ENCODE peak calls at places on chromosomes 5 and 9, in five cellular contexts. T, V, N, Y and J are unnamed samples.

GRCh38 chr5:73027816-73028215 is 72.0 kb downstream of the FCHO2 start:
- DNase-seq in T (no peak), V (no peak), N (no peak), Y (no peak), J (no peak)

GRCh38 chr5:101306391-101307137 is 403.5 kb upstream of the ST8SIA4 start:
- DNase-seq in T (no peak), V (peak; percentile 53), N (no peak), Y (no peak), J (peak; percentile 46)

GRCh38 chr5:119397518-119398380 is 41.9 kb downstream of the TNFAIP8 start:
- DNase-seq in T (no peak), V (peak; percentile 8), N (no peak), Y (no peak), J (peak; percentile 81)

GRCh38 chr5:172661536-172661935 is 20.5 kb downstream of the NEURL1B start:
- DNase-seq in T (no peak), V (no peak), N (no peak), Y (no peak), J (no peak)

GRCh38 chr9:30575218-30575617 is 1809.2 kb upstream of the ACO1 start:
- DNase-seq in T (no peak), V (no peak), N (no peak), Y (no peak), J (no peak)

GRCh38 chr5:35852084-35852734 is 4.5 kb upstream of the IL7R start:
- DNase-seq in T (no peak), V (peak; percentile 21), N (no peak), Y (no peak), J (no peak)

GRCh38 chr9:93212409-93212808 is 28.5 kb downstream of the WNK2 start:
- DNase-seq in T (no peak), V (no peak), N (no peak), Y (no peak), J (no peak)

GRCh38 chr9:131448818-131449217 is 53.9 kb upstream of the POMT1 start:
- DNase-seq in T (no peak), V (no peak), N (no peak), Y (no peak), J (no peak)

GRCh38 chr5:124644138-124644537 is 102.3 kb downstream of the ZNF608 start:
- DNase-seq in T (no peak), V (no peak), N (no peak), Y (no peak), J (peak; percentile 37)

GRCh38 chr9:113463418-113464285 is at the start of gene RGS3:
- DNase-seq in T (peak; percentile 42), V (peak; percentile 68), N (peak; percentile 82), Y (peak; percentile 62), J (peak; percentile 48)

GRCh38 chr5:65152131-65152530 is 329.6 kb downstream of the ADAMTS6 start:
- DNase-seq in T (no peak), V (peak; percentile 22), N (no peak), Y (no peak), J (no peak)

GRCh38 chr5:67047180-67047579 is 149.4 kb downstream of the CD180 start:
- DNase-seq in T (no peak), V (no peak), N (no peak), Y (peak; percentile 76), J (no peak)

GRCh38 chr5:7464182-7464581 is 68.2 kb downstream of the ADCY2 start:
- DNase-seq in T (no peak), V (peak; percentile 18), N (no peak), Y (no peak), J (no peak)

GRCh38 chr9:87223397-87224246 is 274.0 kb upstream of the DAPK1 start:
- DNase-seq in T (no peak), V (no peak), N (no peak), Y (no peak), J (no peak)

GRCh38 chr5:180491496-180491895 is 2.7 kb upstream of the CNOT6 start:
- DNase-seq in T (no peak), V (peak; percentile 21), N (no peak), Y (no peak), J (no peak)

GRCh38 chr9:108991479-108991878 is 21.8 kb downstream of the CTNNAL1 start:
- DNase-seq in T (no peak), V (no peak), N (no peak), Y (no peak), J (no peak)

GRCh38 chr9:138098116-138098907 is 220.7 kb downstream of the CACNA1B start:
- DNase-seq in T (no peak), V (no peak), N (no peak), Y (no peak), J (no peak)

GRCh38 chr5:143404416-143405062 is 1.1 kb upstream of the NR3C1 start:
- DNase-seq in T (peak; percentile 18), V (peak; percentile 92), N (peak; percentile 51), Y (peak; percentile 82), J (peak; percentile 87)

GRCh38 chr5:163190762-163191161 is 246.6 kb upstream of the CCNG1 start:
- DNase-seq in T (no peak), V (no peak), N (no peak), Y (no peak), J (no peak)

GRCh38 chr5:6504677-6505414 is 56.2 kb downstream of the UBE2QL1 start:
- DNase-seq in T (no peak), V (peak; percentile 11), N (no peak), Y (no peak), J (no peak)

GRCh38 chr9:112761912-112762651 is 11.5 kb downstream of the SNX30 start:
- DNase-seq in T (no peak), V (no peak), N (no peak), Y (no peak), J (peak; percentile 15)

GRCh38 chr5:121445511-121445910 is 406.2 kb upstream of the FTMT start:
- DNase-seq in T (no peak), V (no peak), N (no peak), Y (no peak), J (no peak)

GRCh38 chr5:157828949-157829639 is 29.9 kb downstream of the CLINT1 start:
- DNase-seq in T (no peak), V (peak; percentile 19), N (no peak), Y (no peak), J (peak; percentile 26)

GRCh38 chr5:179122411-179123108 is 62.4 kb downstream of the ZNF354C start:
- DNase-seq in T (no peak), V (no peak), N (no peak), Y (no peak), J (no peak)

GRCh38 chr5:159444441-159445082 is 114.3 kb upstream of the IL12B start:
- DNase-seq in T (no peak), V (peak; percentile 77), N (no peak), Y (no peak), J (peak; percentile 71)

GRCh38 chr5:134458234-134458633 is 46.6 kb upstream of the CDKN2AIPNL start:
- DNase-seq in T (no peak), V (no peak), N (no peak), Y (peak; percentile 73), J (peak; percentile 29)

GRCh38 chr9:129773262-129774048 is 20.6 kb upstream of the PTGES start:
- DNase-seq in T (no peak), V (peak; percentile 94), N (no peak), Y (no peak), J (peak; percentile 86)

GRCh38 chr5:135033026-135033861 is 784 bp downstream of the PITX1 start:
- DNase-seq in T (no peak), V (peak; percentile 62), N (peak; percentile 61), Y (peak; percentile 12), J (peak; percentile 68)

GRCh38 chr9:77456829-77457437 is 191.2 kb downstream of the GNA14 start:
- DNase-seq in T (peak; percentile 84), V (peak; percentile 90), N (peak; percentile 86), Y (peak; percentile 78), J (peak; percentile 94)

GRCh38 chr5:143505354-143505753 is 101.9 kb upstream of the NR3C1 start:
- DNase-seq in T (no peak), V (no peak), N (no peak), Y (no peak), J (no peak)

DNA sequence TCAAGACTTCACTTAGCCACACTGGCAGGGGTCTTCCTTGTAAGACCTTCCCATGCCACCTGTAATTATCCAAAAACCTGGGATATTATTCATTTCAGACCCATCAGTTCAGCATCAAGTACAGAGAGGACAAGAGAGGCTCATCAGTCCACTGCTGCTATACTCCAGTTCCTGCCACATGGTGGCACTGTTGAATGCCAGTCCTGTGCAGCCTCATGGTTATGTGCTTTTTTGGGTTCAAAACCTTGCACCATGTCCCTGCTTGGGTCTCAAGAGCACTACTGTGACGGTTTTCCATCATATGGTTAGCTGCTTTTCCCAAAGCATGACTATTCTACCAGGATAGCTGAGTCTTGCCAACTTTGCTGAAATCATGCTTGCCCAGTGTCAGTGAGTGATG is 8.5 kb downstream of the PTGS1 start:
- DNase-seq in T (no peak), V (peak; percentile 35), N (no peak), Y (no peak), J (no peak)
- TF ChIP-seq CTCF in T (peak; percentile 46), V (peak; percentile 25), N (peak; percentile 13), Y (no peak), J (peak; percentile 30)

GRCh38 chr9:134568756-134569155 is 72.8 kb upstream of the COL5A1 start:
- DNase-seq in T (no peak), V (no peak), N (no peak), Y (no peak), J (no peak)

GRCh38 chr9:134570151-134570621 is 71.4 kb upstream of the COL5A1 start:
- DNase-seq in T (no peak), V (no peak), N (no peak), Y (peak; percentile 10), J (no peak)

GRCh38 chr9:134570726-134571325 is 70.8 kb upstream of the COL5A1 start:
- DNase-seq in T (no peak), V (no peak), N (no peak), Y (peak; percentile 7), J (no peak)

GRCh38 chr9:134568116-134568515 is 73.5 kb upstream of the COL5A1 start:
- DNase-seq in T (no peak), V (no peak), N (no peak), Y (no peak), J (no peak)

DNA sequence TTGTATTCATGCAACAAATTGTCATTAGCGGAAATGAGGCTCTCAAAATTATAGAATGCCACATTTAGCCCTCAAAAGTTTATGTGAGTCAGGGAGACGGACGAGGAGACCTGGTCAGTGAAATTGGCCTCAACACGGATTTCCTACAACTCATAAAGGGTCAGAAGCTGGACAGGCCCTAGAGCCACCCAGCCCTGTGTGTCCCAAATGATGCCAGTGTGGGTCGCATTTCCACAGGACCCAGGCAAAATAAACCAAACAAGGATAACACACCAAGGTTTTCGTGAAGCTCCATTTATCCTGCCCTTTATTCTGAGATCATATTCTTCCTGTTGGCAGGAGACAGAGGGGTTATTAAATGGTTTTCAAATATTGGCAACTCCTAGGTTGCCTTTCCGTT is 72.0 kb upstream of the COL5A1 start:
- DNase-seq in T (no peak), V (no peak), N (no peak), Y (peak; percentile 3), J (no peak)
- TF ChIP-seq CTCF in T (no peak), V (no peak), N (no peak), Y (no peak), J (no peak)

GRCh38 chr5:421287-421880 is 21.6 kb upstream of the EXOC3 start:
- DNase-seq in T (no peak), V (no peak), N (no peak), Y (no peak), J (no peak)
- TF ChIP-seq CTCF in T (no peak), V (no peak), N (no peak), Y (no peak), J (no peak)

DNA sequence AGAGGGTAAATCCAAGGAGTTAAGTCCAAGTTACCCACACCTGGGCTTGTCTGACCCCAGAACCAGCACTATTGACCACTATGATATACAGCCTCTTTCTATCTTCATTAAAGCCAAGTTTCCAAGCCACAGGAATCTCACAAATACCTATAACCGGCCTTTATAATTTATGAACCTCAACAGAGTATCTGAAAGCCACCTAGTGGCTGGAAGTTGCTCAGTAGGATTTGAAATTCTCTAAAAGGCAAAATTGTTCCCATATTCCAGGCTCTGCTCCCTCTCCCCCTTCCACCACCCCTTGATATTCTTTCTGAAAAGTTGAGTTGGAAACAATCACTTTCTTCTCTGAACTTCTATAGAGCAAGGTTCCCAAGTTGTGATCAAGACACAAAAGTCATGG is 106.4 kb upstream of the GPR151 start:
- DNase-seq in T (no peak), V (no peak), N (no peak), Y (no peak), J (no peak)
- TF ChIP-seq CTCF in T (peak; percentile 60), V (peak; percentile 24), N (no peak), Y (no peak), J (peak; percentile 51)